ENCODE peak calls at places on chromosomes 11 and 22, in four cellular contexts. N is fibroblast of lung; B is CD8-positive, alpha-beta T cell; P is HCT116. O is an unnamed sample.
A peak's percentile ranks its signal among the peaks of the same experiment; 100 is the strongest.

GRCh38 chr11:91220476-91221202 is 997.8 kb upstream of the CHORDC1 start:
- DNase-seq in N (peak; percentile 71), B (no peak), P (no peak), O (peak; percentile 56)

GRCh38 chr11:12418019-12418611 is 40.7 kb downstream of the PARVA start:
- DNase-seq in N (peak; percentile 62), B (no peak), P (no peak), O (peak; percentile 35)

GRCh38 chr11:26841818-26842457 is 120.1 kb upstream of the SLC5A12 start:
- DNase-seq in N (peak; percentile 67), B (no peak), P (no peak), O (peak; percentile 84)

GRCh38 chr11:119567667-119568582 is 145.0 kb upstream of the THY1 start:
- DNase-seq in N (peak; percentile 85), B (no peak), P (no peak), O (peak; percentile 82)

GRCh38 chr11:12090761-12091261 is 19.6 kb upstream of the MICAL2 start:
- DNase-seq in N (no peak), B (no peak), P (peak; percentile 73), O (no peak)

GRCh38 chr11:74055938-74056337 is 47.1 kb upstream of the UCP3 start:
- DNase-seq in N (peak; percentile 70), B (no peak), P (peak; percentile 4), O (peak; percentile 66)

GRCh38 chr11:86115542-86116385 is 46.9 kb upstream of the PICALM start:
- DNase-seq in N (no peak), B (no peak), P (no peak), O (peak; percentile 47)

GRCh38 chr22:24426859-24427499 is 420 bp upstream of the ADORA2A start:
- DNase-seq in N (no peak), B (no peak), P (no peak), O (no peak)

GRCh38 chr11:18056561-18057181 is 10.6 kb upstream of the TPH1 start:
- DNase-seq in N (no peak), B (no peak), P (no peak), O (no peak)

GRCh38 chr11:27456140-27456801 is 16.3 kb downstream of the LGR4 start:
- DNase-seq in N (no peak), B (no peak), P (no peak), O (peak; percentile 71)

GRCh38 chr11:58921778-58922390 is 17.4 kb upstream of the GLYATL1 start:
- DNase-seq in N (no peak), B (no peak), P (no peak), O (no peak)

GRCh38 chr22:28142361-28142801 is 223.3 kb upstream of the PITPNB start:
- DNase-seq in N (peak; percentile 92), B (no peak), P (no peak), O (peak; percentile 94)

GRCh38 chr22:27630754-27631153 is 170.8 kb downstream of the MN1 start:
- DNase-seq in N (no peak), B (no peak), P (no peak), O (no peak)

GRCh38 chr11:33736148-33736809 is at the start of gene CD59:
- DNase-seq in N (peak; percentile 89), B (peak; percentile 82), P (peak; percentile 76), O (peak; percentile 95)

GRCh38 chr11:5639953-5640352 is 15.2 kb downstream of the TRIM34 start:
- DNase-seq in N (no peak), B (no peak), P (no peak), O (no peak)

GRCh38 chr11:100808904-100809491 is 121.9 kb downstream of the ARHGAP42 start:
- DNase-seq in N (peak; percentile 61), B (no peak), P (no peak), O (peak; percentile 75)

GRCh38 chr11:32173435-32173834 is 82.6 kb downstream of the RCN1 start:
- DNase-seq in N (peak; percentile 76), B (no peak), P (peak; percentile 34), O (peak; percentile 79)

GRCh38 chr11:45593992-45594391 is 71.4 kb downstream of the CHST1 start:
- DNase-seq in N (no peak), B (no peak), P (peak; percentile 39), O (no peak)

GRCh38 chr11:3189193-3189843 is 24.2 kb upstream of the OSBPL5 start:
- DNase-seq in N (no peak), B (no peak), P (no peak), O (no peak)

GRCh38 chr11:46391578-46392420 is at the start of gene CHRM4:
- DNase-seq in N (peak; percentile 24), B (no peak), P (no peak), O (no peak)

GRCh38 chr11:4684631-4685285 is 12.9 kb downstream of the OR51E2 start:
- DNase-seq in N (no peak), B (no peak), P (no peak), O (no peak)

GRCh38 chr11:5665746-5666395 is 19.0 kb downstream of the TRIM5 start:
- DNase-seq in N (no peak), B (no peak), P (no peak), O (no peak)

GRCh38 chr11:11449327-11449726 is 96.3 kb upstream of the CSNK2A3 start:
- DNase-seq in N (no peak), B (no peak), P (no peak), O (no peak)

GRCh38 chr11:113796663-113797259 is 17.2 kb downstream of the CLDN25 start:
- DNase-seq in N (peak; percentile 42), B (no peak), P (peak; percentile 12), O (peak; percentile 58)

GRCh38 chr22:48576333-48577013 is 1251.2 kb downstream of the BRD1 start:
- DNase-seq in N (no peak), B (no peak), P (no peak), O (no peak)

GRCh38 chr22:33210129-33210784 is 152.1 kb upstream of the SYN3 start:
- DNase-seq in N (peak; percentile 36), B (no peak), P (no peak), O (peak; percentile 37)

GRCh38 chr22:45518580-45518991 is 15.9 kb downstream of the FBLN1 start:
- DNase-seq in N (no peak), B (no peak), P (no peak), O (no peak)

GRCh38 chr22:38292694-38293093 is 19.9 kb upstream of the TMEM184B start:
- DNase-seq in N (peak; percentile 61), B (no peak), P (no peak), O (peak; percentile 79)

GRCh38 chr22:30226192-30226832 is 20.2 kb downstream of the LIF start:
- DNase-seq in N (no peak), B (no peak), P (no peak), O (no peak)

GRCh38 chr22:44309137-44309536 is 3.6 kb downstream of the SHISAL1 start:
- DNase-seq in N (peak; percentile 89), B (no peak), P (peak; percentile 7), O (peak; percentile 97)

GRCh38 chr11:114291381-114291780 is 4.8 kb upstream of the NNMT start:
- DNase-seq in N (no peak), B (no peak), P (no peak), O (peak; percentile 96)

GRCh38 chr22:32723632-32724031 is 77.9 kb upstream of the TIMP3 start:
- DNase-seq in N (peak; percentile 96), B (peak; percentile 31), P (no peak), O (peak; percentile 73)

GRCh38 chr11:41414771-41415440 is 44.5 kb downstream of the LRRC4C start:
- DNase-seq in N (no peak), B (no peak), P (no peak), O (no peak)

GRCh38 chr11:121800704-121801516 is 315.1 kb downstream of the BLID start:
- DNase-seq in N (peak; percentile 12), B (no peak), P (no peak), O (no peak)

GRCh38 chr11:28383471-28383870 is 275.3 kb downstream of the METTL15 start:
- DNase-seq in N (peak; percentile 21), B (no peak), P (no peak), O (no peak)

GRCh38 chr11:8480858-8481257 is 113.2 kb downstream of the STK33 start:
- DNase-seq in N (no peak), B (no peak), P (no peak), O (no peak)

GRCh38 chr11:71251159-71251721 is 1.1 kb downstream of the SHANK2 start:
- DNase-seq in N (no peak), B (no peak), P (no peak), O (peak; percentile 19)

GRCh38 chr11:117815262-117815803 is 9.2 kb downstream of the FXYD2 start:
- DNase-seq in N (no peak), B (peak; percentile 51), P (no peak), O (no peak)

GRCh38 chr11:117816846-117817212 is 7.7 kb downstream of the FXYD2 start:
- DNase-seq in N (no peak), B (no peak), P (no peak), O (no peak)

GRCh38 chr11:117814204-117814765 is 10.3 kb downstream of the FXYD2 start:
- DNase-seq in N (no peak), B (no peak), P (no peak), O (no peak)

GRCh38 chr11:117816151-117816741 is 8.3 kb downstream of the FXYD2 start:
- DNase-seq in N (peak; percentile 50), B (no peak), P (no peak), O (peak; percentile 48)

GRCh38 chr11:117814766-117815261 is 9.7 kb downstream of the FXYD2 start:
- DNase-seq in N (no peak), B (peak; percentile 77), P (no peak), O (no peak)
- H3K4me3 ChIP-seq in N (no peak overlapping the region), B (peak overlapping the region; percentile 9), P (no peak overlapping the region), O (no peak overlapping the region)

DNA sequence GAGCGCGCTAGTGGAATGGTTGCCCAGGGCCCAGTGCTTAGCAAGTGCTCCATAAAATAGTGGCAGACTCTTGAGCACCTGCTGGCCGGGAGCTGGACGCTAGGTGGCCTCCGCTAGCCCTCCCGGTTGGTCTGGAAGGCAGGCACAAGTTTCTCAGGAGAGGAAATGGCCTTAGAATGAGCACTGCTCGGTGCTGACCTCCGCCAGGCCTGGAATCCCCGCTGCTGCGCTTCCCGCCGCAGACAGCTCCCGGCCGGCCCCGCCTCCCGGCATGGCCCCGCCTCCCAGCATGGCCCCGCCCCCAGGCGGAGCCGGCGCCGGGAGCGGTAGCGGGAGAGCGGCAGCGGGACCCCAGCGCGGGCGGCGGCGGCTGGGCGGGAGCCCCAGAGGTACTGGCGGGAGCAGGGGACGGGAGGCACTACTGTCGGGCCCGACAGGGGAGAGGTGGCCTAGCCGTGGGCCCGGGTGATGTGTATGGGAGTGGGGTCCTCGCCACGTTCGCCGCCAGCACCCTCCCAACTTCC is at the start of gene SIPA1:
- DNase-seq in N (peak; percentile 91), B (peak; percentile 64), P (peak; percentile 73), O (peak; percentile 91)
- TF ChIP-seq CTCF in N (peak; percentile 60), B (no peak), P (no peak), O (peak; percentile 67)

DNA sequence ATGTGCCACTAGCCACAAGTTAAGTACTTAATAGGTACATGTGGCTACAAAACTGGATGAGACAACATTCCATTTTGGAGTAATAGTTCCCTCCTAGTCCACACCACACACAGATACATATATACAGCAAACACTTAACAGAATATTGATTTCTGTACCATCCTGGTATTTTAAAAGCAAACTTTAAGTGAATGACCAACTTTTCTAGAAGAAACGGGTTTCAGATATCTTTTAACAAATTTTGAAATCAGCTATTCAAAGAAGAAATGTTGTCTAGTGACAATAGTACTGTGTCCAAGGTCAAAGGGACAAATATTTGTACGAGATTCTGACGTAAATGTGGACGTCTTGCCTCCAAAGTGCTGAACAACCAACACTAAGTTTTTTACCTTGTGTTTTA is 12.3 kb upstream of the CARD16 start:
- DNase-seq in N (no peak), B (no peak), P (no peak), O (no peak)
- H3K4me3 ChIP-seq in N (no peak overlapping the region), B (no peak overlapping the region), P (no peak overlapping the region), O (no peak overlapping the region)

DNA sequence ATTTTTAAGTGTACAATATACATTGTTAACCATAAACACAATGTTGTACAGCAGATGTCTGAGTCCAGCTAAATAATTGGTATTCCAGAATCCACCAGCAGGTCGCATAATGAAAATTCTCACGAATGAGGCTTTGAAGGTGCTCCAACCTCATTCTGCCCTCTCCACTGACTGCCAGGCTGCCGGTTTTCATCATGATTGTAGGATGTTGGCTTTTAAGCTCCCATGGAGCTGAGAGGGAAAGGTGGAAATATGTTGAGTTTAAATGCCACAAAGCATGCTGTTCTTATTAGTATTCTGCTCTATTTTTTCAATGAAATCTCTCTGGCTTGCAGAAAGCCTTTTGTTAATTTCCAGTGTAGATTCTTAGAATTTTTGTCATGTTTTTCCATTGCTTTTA is 337.2 kb upstream of the DDI1 start:
- DNase-seq in N (no peak), B (no peak), P (no peak), O (no peak)
- TF ChIP-seq CTCF in N (no peak), B (no peak), P (no peak), O (no peak)